ENCODE peak calls at places on chromosomes 3 and 15, in four cellular contexts. I, T, K and E are unnamed samples.

GRCh38 chr3:5123937-5124336 is 1.8 kb downstream of the ARL8B start:
- DNase-seq in K (no peak), I (no peak), T (no peak), E (no peak)

GRCh38 chr15:20644896-20645295 is 103.3 kb upstream of the GOLGA6L6 start:
- DNase-seq in T (no peak), K (no peak), I (no peak), E (no peak)

GRCh38 chr15:66481107-66481856 is 16.3 kb downstream of the SNAPC5 start:
- DNase-seq in I (no peak), K (no peak), T (peak; percentile 82), E (no peak)

GRCh38 chr15:76340802-76341365 is 4.3 kb downstream of the ISL2 start:
- DNase-seq in I (no peak), T (no peak), K (peak; percentile 26), E (no peak)

GRCh38 chr3:80668100-80668499 is 900.3 kb upstream of the ROBO1 start:
- DNase-seq in K (no peak), T (no peak), I (no peak), E (no peak)

GRCh38 chr3:64056616-64057165 is 33.4 kb upstream of the PSMD6 start:
- DNase-seq in T (no peak), K (no peak), I (no peak), E (no peak)

GRCh38 chr3:55484191-55484644 is 2.9 kb downstream of the WNT5A start:
- DNase-seq in I (no peak), K (no peak), T (no peak), E (no peak)

GRCh38 chr3:71010731-71011455 is 572.6 kb downstream of the FOXP1 start:
- DNase-seq in T (peak; percentile 18), K (no peak), I (peak; percentile 20), E (no peak)

GRCh38 chr3:15539066-15539465 is 17.6 kb upstream of the COLQ start:
- DNase-seq in I (no peak), T (no peak), K (no peak), E (no peak)

GRCh38 chr15:90871097-90871715 is 2.8 kb downstream of the FURIN start:
- DNase-seq in T (peak; percentile 44), K (no peak), I (no peak), E (no peak)

GRCh38 chr3:33063651-33064051 is 33.3 kb downstream of the GLB1 start:
- DNase-seq in T (no peak), K (no peak), I (peak; percentile 42), E (no peak)

GRCh38 chr3:136464502-136464901 is 214.4 kb downstream of the PCCB start:
- DNase-seq in K (no peak), T (no peak), I (no peak), E (no peak)

GRCh38 chr3:156723182-156723619 is 48.8 kb downstream of the TIPARP start:
- DNase-seq in T (no peak), I (no peak), K (no peak), E (no peak)

GRCh38 chr15:90465930-90466567 is 63.7 kb upstream of the CRTC3 start:
- DNase-seq in K (no peak), I (no peak), T (no peak), E (no peak)

GRCh38 chr3:5304789-5305680 is 117.5 kb downstream of the EDEM1 start:
- DNase-seq in T (peak; percentile 56), I (no peak), K (peak; percentile 10), E (peak; percentile 31)

GRCh38 chr3:115804722-115805121 is 181.4 kb downstream of the GAP43 start:
- DNase-seq in K (no peak), T (no peak), I (no peak), E (no peak)

GRCh38 chr15:68821898-68822380 is 1.2 kb upstream of the ANP32A start:
- DNase-seq in T (no peak), I (no peak), K (no peak), E (no peak)

GRCh38 chr15:27527490-27528067 is 556.6 kb downstream of the GABRG3 start:
- DNase-seq in T (no peak), I (no peak), K (no peak), E (no peak)

GRCh38 chr3:99108508-99108907 is 207.0 kb upstream of the DCBLD2 start:
- DNase-seq in K (no peak), I (no peak), T (no peak), E (no peak)

GRCh38 chr15:29270169-29270955 is 740 bp upstream of the NSMCE3 start:
- DNase-seq in T (peak; percentile 8), I (peak; percentile 67), K (no peak), E (no peak)

GRCh38 chr15:37940886-37941285 is 6.4 kb downstream of the TMCO5A start:
- DNase-seq in T (no peak), K (no peak), I (no peak), E (no peak)

GRCh38 chr3:32699429-32699828 is 14.4 kb downstream of the CNOT10 start:
- DNase-seq in I (no peak), K (no peak), T (peak; percentile 66), E (no peak)

GRCh38 chr3:194870394-194871110 is 184.9 kb downstream of the FAM43A start:
- DNase-seq in K (no peak), T (no peak), I (no peak), E (no peak)

GRCh38 chr3:192850501-192850981 is 67.1 kb downstream of the MB21D2 start:
- DNase-seq in K (no peak), T (no peak), I (peak; percentile 69), E (no peak)

GRCh38 chr3:124491875-124492274 is 238.4 kb upstream of the UMPS start:
- DNase-seq in K (no peak), I (no peak), T (no peak), E (no peak)

GRCh38 chr3:124498891-124499290 is 231.4 kb upstream of the UMPS start:
- DNase-seq in I (no peak), T (no peak), K (no peak), E (no peak)

GRCh38 chr3:124492824-124493223 is 237.4 kb upstream of the UMPS start:
- DNase-seq in K (no peak), I (no peak), T (peak; percentile 53), E (no peak)

GRCh38 chr3:124497487-124497886 is 232.8 kb upstream of the UMPS start:
- DNase-seq in K (no peak), I (no peak), T (no peak), E (no peak)

GRCh38 chr3:124496066-124496465 is 234.2 kb upstream of the UMPS start:
- DNase-seq in T (no peak), K (no peak), I (no peak), E (no peak)
- TF ChIP-seq SPI1 in T (no peak), K (no peak), I (no peak), E (no peak)

DNA sequence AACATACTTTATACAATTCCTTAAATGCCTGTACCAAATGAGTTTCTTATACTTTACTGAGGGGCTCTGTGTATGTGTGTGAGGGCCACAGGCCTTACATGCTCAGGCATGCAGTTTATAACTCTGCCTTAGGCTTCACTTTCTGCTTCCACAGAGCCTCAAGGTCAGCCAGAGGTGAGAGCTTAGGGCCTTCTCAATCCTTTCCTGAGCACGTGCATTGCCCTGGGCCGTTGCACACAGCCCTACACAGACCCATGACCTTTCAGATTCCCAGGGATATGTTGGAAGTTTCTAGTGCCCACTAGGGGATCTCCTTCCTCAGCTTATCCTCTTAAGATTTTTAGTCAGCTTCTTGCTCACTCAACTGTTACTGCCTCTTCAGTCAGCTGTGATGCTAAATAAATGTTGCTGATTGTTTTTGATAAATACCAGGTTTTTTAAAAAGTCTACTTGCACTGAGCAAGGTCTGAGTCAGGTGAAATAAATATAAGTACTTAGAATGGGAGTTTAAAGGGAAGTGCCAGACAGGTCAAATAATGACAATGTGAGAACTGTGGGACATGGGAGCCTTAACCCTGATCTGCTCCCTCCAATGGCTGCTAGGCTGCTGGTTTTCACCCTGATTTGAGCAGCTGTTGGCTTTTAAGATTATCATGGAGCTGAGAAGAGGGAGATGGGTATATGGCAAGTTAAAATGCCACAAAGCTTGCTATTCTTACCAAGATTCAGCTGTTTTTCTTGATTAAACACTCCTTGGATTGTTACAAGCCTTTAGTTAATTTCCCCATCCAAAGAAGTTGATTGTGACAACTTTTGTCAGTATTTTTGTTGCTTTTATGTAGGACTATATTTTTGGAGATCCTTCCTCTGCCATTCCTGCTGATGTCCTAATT is 169.5 kb downstream of the PLD1 start:
- DNase-seq in T (no peak), K (no peak), I (no peak), E (no peak)
- TF ChIP-seq SPI1 in T (no peak), K (no peak), I (no peak), E (no peak)

GRCh38 chr3:79653242-79653830 is 114.5 kb downstream of the ROBO1 start:
- DNase-seq in K (no peak), T (no peak), I (no peak), E (no peak)

GRCh38 chr3:79654019-79654418 is 113.8 kb downstream of the ROBO1 start:
- DNase-seq in I (no peak), K (no peak), T (no peak), E (no peak)

GRCh38 chr3:79657076-79657475 is 110.7 kb downstream of the ROBO1 start:
- DNase-seq in T (no peak), I (no peak), K (no peak), E (no peak)

DNA sequence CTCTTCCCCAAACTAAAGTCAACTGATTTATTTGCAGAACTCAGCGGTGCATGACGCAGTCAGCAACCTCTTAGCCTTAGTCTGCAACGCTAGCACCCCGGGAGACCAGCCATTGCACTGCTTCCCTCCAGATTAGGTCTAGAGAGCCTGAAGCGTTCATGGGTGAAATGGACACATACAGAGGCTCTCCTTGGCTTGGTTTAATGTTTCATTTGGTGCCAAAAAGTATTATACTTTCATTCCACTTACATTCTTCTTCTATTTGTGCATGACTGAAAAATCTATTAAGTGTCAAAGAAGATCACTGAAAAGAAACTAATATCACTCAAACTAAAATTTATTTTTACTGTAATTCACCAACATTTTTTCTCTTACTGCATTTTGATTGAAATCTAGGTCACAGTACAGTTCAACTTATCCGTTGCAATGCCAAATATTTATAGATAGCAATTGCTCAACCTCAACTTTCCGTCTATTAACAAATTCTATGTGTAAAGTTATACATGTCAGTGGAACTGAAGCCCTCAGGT is 116.2 kb downstream of the ROBO1 start:
- DNase-seq in I (no peak), T (no peak), K (no peak), E (no peak)
- TF ChIP-seq SPI1 in I (no peak), T (no peak), K (no peak), E (no peak)

DNA sequence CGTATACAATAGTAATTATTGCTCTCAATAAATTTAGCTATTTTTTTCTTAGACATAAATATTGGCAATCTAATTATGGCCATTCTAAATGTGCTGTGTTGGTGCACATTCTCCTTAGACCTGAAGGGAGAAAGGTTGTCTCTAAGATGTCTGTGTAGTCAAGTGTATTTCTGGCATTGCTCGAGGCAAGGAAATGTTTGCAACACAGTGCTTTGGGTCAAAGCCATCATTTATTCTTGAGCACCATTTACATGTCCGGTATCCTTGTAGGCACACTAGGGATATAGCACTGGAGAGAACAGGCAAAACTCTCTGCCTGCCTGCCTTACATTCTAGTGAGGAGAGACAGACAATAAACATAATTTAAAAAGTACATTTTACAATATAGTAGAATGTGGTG is 2.6 kb upstream of the PHLDB2 start:
- DNase-seq in T (no peak), K (no peak), I (no peak), E (no peak)
- TF ChIP-seq SPI1 in T (no peak), K (no peak), I (no peak), E (no peak)

GRCh38 chr3:151919446-151919845 is 46.0 kb downstream of the SUCNR1 start:
- DNase-seq in K (no peak), I (no peak), T (no peak), E (no peak)
- TF ChIP-seq SPI1 in K (no peak), I (no peak), T (no peak), E (no peak)